ENCODE peak calls at places on chromosome 2, in eight cellular contexts. A is right lobe of liver; V is endothelial cell; S is lung; B is MV-4-11; O is uterus; W is CD4-positive, CD25-positive, alpha-beta regulatory T cell; H is OCI-LY7. U is an unnamed sample.

GRCh38 chr2:189013047-189013446 is 38.9 kb downstream of the COL3A1 start:
- DNase-seq in A (no peak), V (no peak), S (no peak), B (no peak), O (no peak), W (no peak), H (no peak), U (no peak)

GRCh38 chr2:157596992-157597681 is 31.5 kb downstream of the ACVR1C start:
- DNase-seq in A (peak; percentile 51), V (peak; percentile 59), S (no peak), B (peak; percentile 30), O (no peak), W (peak; percentile 17), H (no peak), U (no peak)

GRCh38 chr2:235270951-235271350 is 222.9 kb upstream of the AGAP1 start:
- DNase-seq in A (no peak), V (no peak), S (no peak), B (peak; percentile 96), O (no peak), W (no peak), H (no peak), U (no peak)

GRCh38 chr2:59694176-59694575 is 859.3 kb downstream of the BCL11A start:
- DNase-seq in A (no peak), V (no peak), S (no peak), B (no peak), O (no peak), W (no peak), H (no peak), U (no peak)

GRCh38 chr2:45763797-45764196 is 112.3 kb downstream of the PRKCE start:
- DNase-seq in A (no peak), V (no peak), S (no peak), B (no peak), O (peak; percentile 1), W (no peak), H (no peak), U (no peak)

GRCh38 chr2:42970151-42970550 is 177.8 kb upstream of the HAAO start:
- DNase-seq in A (no peak), V (no peak), S (no peak), B (no peak), O (no peak), W (no peak), H (no peak), U (peak; percentile 28)

GRCh38 chr2:109174214-109174613 is 45.2 kb downstream of the SH3RF3 start:
- DNase-seq in A (no peak), V (no peak), S (no peak), B (no peak), O (no peak), W (no peak), H (no peak), U (no peak)

GRCh38 chr2:63741884-63742583 is 99.7 kb upstream of the UGP2 start:
- DNase-seq in A (no peak), V (no peak), S (no peak), B (no peak), O (no peak), W (no peak), H (no peak), U (peak; percentile 86)

GRCh38 chr2:230922951-230923717 is 1.9 kb downstream of the GPR55 start:
- DNase-seq in A (no peak), V (no peak), S (no peak), B (no peak), O (no peak), W (no peak), H (no peak), U (no peak)

GRCh38 chr2:120959426-120959825 is 223.8 kb downstream of the GLI2 start:
- DNase-seq in A (no peak), V (no peak), S (no peak), B (no peak), O (peak; percentile 61), W (no peak), H (no peak), U (no peak)

GRCh38 chr2:176174382-176174834 is 14.1 kb upstream of the HOXD1 start:
- DNase-seq in A (no peak), V (no peak), S (no peak), B (peak; percentile 4), O (peak; percentile 34), W (no peak), H (no peak), U (no peak)

GRCh38 chr2:113966171-113966570 is 76.3 kb downstream of the ACTR3 start:
- DNase-seq in A (no peak), V (no peak), S (no peak), B (no peak), O (no peak), W (no peak), H (no peak), U (no peak)

GRCh38 chr2:3489449-3490115 is 29.7 kb downstream of the ADI1 start:
- DNase-seq in A (no peak), V (no peak), S (no peak), B (no peak), O (peak; percentile 13), W (no peak), H (no peak), U (no peak)

GRCh38 chr2:48685126-48685525 is 67.5 kb downstream of the GTF2A1L start:
- DNase-seq in A (no peak), V (no peak), S (no peak), B (no peak), O (no peak), W (no peak), H (no peak), U (no peak)